ENCODE peak calls at places on chromosome 17, in four cellular contexts. One of them, this sample, is unnamed.

GRCh38 chr17:32876414-32877163 is at the start of gene MYO1D:
- DNase-seq in CD4-positive, CD25-positive, alpha-beta regulatory T cell: peak
- DNase-seq in transverse colon: peak
- DNase-seq in GM23338: peak
- DNase-seq in this sample: no peak

GRCh38 chr17:72393553-72393952 is 272.7 kb downstream of the SOX9 start:
- DNase-seq in CD4-positive, CD25-positive, alpha-beta regulatory T cell: no peak
- DNase-seq in transverse colon: no peak
- DNase-seq in GM23338: no peak
- DNase-seq in this sample: no peak

GRCh38 chr17:82528484-82529265 is 9.1 kb downstream of the FOXK2 start:
- DNase-seq in CD4-positive, CD25-positive, alpha-beta regulatory T cell: no peak
- DNase-seq in transverse colon: peak
- DNase-seq in GM23338: no peak
- DNase-seq in this sample: no peak

GRCh38 chr17:66625321-66625767 is 209.6 kb upstream of the CACNG5 start:
- DNase-seq in CD4-positive, CD25-positive, alpha-beta regulatory T cell: no peak
- DNase-seq in transverse colon: no peak
- DNase-seq in GM23338: peak
- DNase-seq in this sample: peak

GRCh38 chr17:76270127-76270592 is 5.0 kb downstream of the UBALD2 start:
- DNase-seq in CD4-positive, CD25-positive, alpha-beta regulatory T cell: no peak
- DNase-seq in transverse colon: no peak
- DNase-seq in GM23338: no peak
- DNase-seq in this sample: no peak

GRCh38 chr17:15233022-15233805 is 31.9 kb downstream of the PMP22 start:
- DNase-seq in CD4-positive, CD25-positive, alpha-beta regulatory T cell: no peak
- DNase-seq in transverse colon: no peak
- DNase-seq in GM23338: peak
- DNase-seq in this sample: peak

GRCh38 chr17:4127555-4127954 is 15.3 kb downstream of the ZZEF1 start:
- DNase-seq in CD4-positive, CD25-positive, alpha-beta regulatory T cell: no peak
- DNase-seq in transverse colon: no peak
- DNase-seq in GM23338: no peak
- DNase-seq in this sample: no peak

GRCh38 chr17:66276328-66276937 is 26.0 kb upstream of the PRKCA start:
- DNase-seq in CD4-positive, CD25-positive, alpha-beta regulatory T cell: no peak
- DNase-seq in transverse colon: no peak
- DNase-seq in GM23338: no peak
- DNase-seq in this sample: no peak

GRCh38 chr17:17109896-17110295 is 67.6 kb downstream of the MPRIP start:
- DNase-seq in CD4-positive, CD25-positive, alpha-beta regulatory T cell: no peak
- DNase-seq in transverse colon: peak
- DNase-seq in GM23338: no peak
- DNase-seq in this sample: no peak

GRCh38 chr17:49101054-49101534 is 31.5 kb upstream of the B4GALNT2 start:
- DNase-seq in CD4-positive, CD25-positive, alpha-beta regulatory T cell: no peak
- DNase-seq in transverse colon: no peak
- DNase-seq in GM23338: no peak
- DNase-seq in this sample: no peak

GRCh38 chr17:2075336-2076056 is 20.6 kb downstream of the HIC1 start:
- DNase-seq in CD4-positive, CD25-positive, alpha-beta regulatory T cell: no peak
- DNase-seq in transverse colon: no peak
- DNase-seq in GM23338: peak
- DNase-seq in this sample: no peak

GRCh38 chr17:37299257-37299985 is 76.4 kb upstream of the C17orf78 start:
- DNase-seq in CD4-positive, CD25-positive, alpha-beta regulatory T cell: no peak
- DNase-seq in transverse colon: no peak
- DNase-seq in GM23338: peak
- DNase-seq in this sample: no peak

GRCh38 chr17:77461277-77462057 is 320.7 kb downstream of the SEC14L1 start:
- DNase-seq in CD4-positive, CD25-positive, alpha-beta regulatory T cell: no peak
- DNase-seq in transverse colon: no peak
- DNase-seq in GM23338: no peak
- DNase-seq in this sample: no peak

GRCh38 chr17:6574689-6575595 is 18.6 kb upstream of the PITPNM3 start:
- DNase-seq in CD4-positive, CD25-positive, alpha-beta regulatory T cell: no peak
- DNase-seq in transverse colon: peak
- DNase-seq in GM23338: no peak
- DNase-seq in this sample: no peak

GRCh38 chr17:37774508-37774907 is 29.6 kb upstream of the HNF1B start:
- DNase-seq in CD4-positive, CD25-positive, alpha-beta regulatory T cell: no peak
- DNase-seq in transverse colon: peak
- DNase-seq in GM23338: no peak
- DNase-seq in this sample: peak

GRCh38 chr17:50676065-50676975 is 31.4 kb downstream of the ANKRD40 start:
- DNase-seq in CD4-positive, CD25-positive, alpha-beta regulatory T cell: no peak
- DNase-seq in transverse colon: no peak
- DNase-seq in GM23338: no peak
- DNase-seq in this sample: no peak

GRCh38 chr17:2297023-2297422 is 6.6 kb downstream of the SMG6 start:
- DNase-seq in CD4-positive, CD25-positive, alpha-beta regulatory T cell: no peak
- DNase-seq in transverse colon: no peak
- DNase-seq in GM23338: no peak
- DNase-seq in this sample: no peak

GRCh38 chr17:82030470-82031302 is 792 bp upstream of the RAC3 start:
- DNase-seq in CD4-positive, CD25-positive, alpha-beta regulatory T cell: peak
- DNase-seq in transverse colon: peak
- DNase-seq in GM23338: peak
- DNase-seq in this sample: peak

GRCh38 chr17:2749784-2750181 is 331 bp upstream of the CCDC92B start:
- DNase-seq in CD4-positive, CD25-positive, alpha-beta regulatory T cell: peak
- DNase-seq in transverse colon: peak
- DNase-seq in GM23338: peak
- DNase-seq in this sample: peak

GRCh38 chr17:32318071-32318470 is 23.9 kb downstream of the C17orf75 start:
- DNase-seq in CD4-positive, CD25-positive, alpha-beta regulatory T cell: no peak
- DNase-seq in transverse colon: no peak
- DNase-seq in GM23338: no peak
- DNase-seq in this sample: no peak

GRCh38 chr17:67526700-67527099 is 149.6 kb downstream of the PITPNC1 start:
- DNase-seq in CD4-positive, CD25-positive, alpha-beta regulatory T cell: no peak
- DNase-seq in transverse colon: no peak
- DNase-seq in GM23338: no peak
- DNase-seq in this sample: no peak

GRCh38 chr17:17816240-17816814 is 20.5 kb downstream of the SREBF1 start:
- DNase-seq in CD4-positive, CD25-positive, alpha-beta regulatory T cell: no peak
- DNase-seq in transverse colon: no peak
- DNase-seq in GM23338: no peak
- DNase-seq in this sample: no peak

GRCh38 chr17:73785466-73785865 is 141.2 kb upstream of the SDK2 start:
- DNase-seq in CD4-positive, CD25-positive, alpha-beta regulatory T cell: no peak
- DNase-seq in transverse colon: no peak
- DNase-seq in GM23338: no peak
- DNase-seq in this sample: no peak

GRCh38 chr17:8384801-8385335 is 1.9 kb upstream of the RPL26 start:
- DNase-seq in CD4-positive, CD25-positive, alpha-beta regulatory T cell: no peak
- DNase-seq in transverse colon: no peak
- DNase-seq in GM23338: peak
- DNase-seq in this sample: no peak

GRCh38 chr17:76260220-76260619 is 4.9 kb upstream of the UBALD2 start:
- DNase-seq in CD4-positive, CD25-positive, alpha-beta regulatory T cell: no peak
- DNase-seq in transverse colon: no peak
- DNase-seq in GM23338: no peak
- DNase-seq in this sample: no peak

GRCh38 chr17:5558815-5559785 is 25.2 kb downstream of the NLRP1 start:
- DNase-seq in CD4-positive, CD25-positive, alpha-beta regulatory T cell: no peak
- DNase-seq in transverse colon: no peak
- DNase-seq in GM23338: no peak
- DNase-seq in this sample: no peak

GRCh38 chr17:55607736-55608341 is 96.6 kb upstream of the SMIM36 start:
- DNase-seq in CD4-positive, CD25-positive, alpha-beta regulatory T cell: no peak
- DNase-seq in transverse colon: peak
- DNase-seq in GM23338: no peak
- DNase-seq in this sample: no peak

GRCh38 chr17:80942360-80943345 is 49.0 kb upstream of the CHMP6 start:
- DNase-seq in CD4-positive, CD25-positive, alpha-beta regulatory T cell: no peak
- DNase-seq in transverse colon: peak
- DNase-seq in GM23338: no peak
- DNase-seq in this sample: no peak

DNA sequence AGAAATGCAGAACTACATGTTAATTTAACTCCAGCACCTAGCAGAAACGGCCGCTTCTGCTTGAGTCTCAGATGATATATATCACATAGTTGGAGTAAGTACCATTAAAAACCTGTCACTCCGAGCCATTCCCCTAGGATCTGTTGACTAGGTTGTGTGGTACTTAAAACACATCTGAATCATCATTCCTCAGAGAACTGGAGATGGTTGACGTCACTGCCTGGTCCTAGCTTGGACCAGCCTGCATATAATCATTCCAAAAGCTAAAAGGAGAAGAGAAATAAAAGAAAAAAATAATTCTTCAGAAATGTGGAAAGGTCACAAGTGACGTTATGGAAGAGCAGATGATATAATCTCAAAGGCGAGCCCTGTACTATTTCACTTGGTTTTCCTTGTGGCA is 31.3 kb upstream of the RASL10B start:
- DNase-seq in CD4-positive, CD25-positive, alpha-beta regulatory T cell: no peak
- DNase-seq in transverse colon: no peak
- DNase-seq in GM23338: no peak
- DNase-seq in this sample: no peak
- H3K4me3 ChIP-seq in CD4-positive, CD25-positive, alpha-beta regulatory T cell: no peak
- H3K4me3 ChIP-seq in transverse colon: no peak
- H3K4me3 ChIP-seq in GM23338: no peak
- H3K4me3 ChIP-seq in this sample: no peak

GRCh38 chr17:41728056-41728455 is 6.4 kb downstream of the HAP1 start:
- DNase-seq in CD4-positive, CD25-positive, alpha-beta regulatory T cell: no peak
- DNase-seq in transverse colon: no peak
- DNase-seq in GM23338: no peak
- DNase-seq in this sample: no peak
- H3K4me3 ChIP-seq in CD4-positive, CD25-positive, alpha-beta regulatory T cell: no peak
- H3K4me3 ChIP-seq in transverse colon: no peak
- H3K4me3 ChIP-seq in GM23338: no peak
- H3K4me3 ChIP-seq in this sample: no peak

GRCh38 chr17:41548844-41549595 is 20.9 kb upstream of the KRT19 start:
- DNase-seq in CD4-positive, CD25-positive, alpha-beta regulatory T cell: peak
- DNase-seq in transverse colon: peak
- DNase-seq in GM23338: peak
- DNase-seq in this sample: peak
- H3K4me3 ChIP-seq in CD4-positive, CD25-positive, alpha-beta regulatory T cell: no peak
- H3K4me3 ChIP-seq in transverse colon: peak
- H3K4me3 ChIP-seq in GM23338: peak
- H3K4me3 ChIP-seq in this sample: no peak

GRCh38 chr17:79834575-79835469 is 4.4 kb downstream of the CBX4 start:
- DNase-seq in CD4-positive, CD25-positive, alpha-beta regulatory T cell: no peak
- DNase-seq in transverse colon: no peak
- DNase-seq in GM23338: peak
- DNase-seq in this sample: no peak
- H3K4me3 ChIP-seq in CD4-positive, CD25-positive, alpha-beta regulatory T cell: no peak
- H3K4me3 ChIP-seq in transverse colon: no peak
- H3K4me3 ChIP-seq in GM23338: peak
- H3K4me3 ChIP-seq in this sample: no peak